ENCODE peak calls at places on chromosomes 12 and 14, in eight cellular contexts. One of them, this sample, is unnamed.

GRCh38 chr12:49583361-49584094 is 15.6 kb upstream of the MCRS1 start:
- DNase-seq in MM.1S: no peak
- DNase-seq in mammary epithelial cell: no peak
- DNase-seq in fibroblast of lung: no peak
- DNase-seq in right lobe of liver: no peak
- DNase-seq in endothelial cell of umbilical vein: no peak
- DNase-seq in A549: no peak
- DNase-seq in heart right ventricle: no peak
- DNase-seq in this sample: no peak

GRCh38 chr12:15540469-15540872 is 218.2 kb downstream of the PTPRO start:
- DNase-seq in heart right ventricle: no peak
- DNase-seq in fibroblast of lung: peak; percentile 82
- DNase-seq in MM.1S: no peak
- DNase-seq in right lobe of liver: no peak
- DNase-seq in endothelial cell of umbilical vein: peak; percentile 70
- DNase-seq in A549: no peak
- DNase-seq in mammary epithelial cell: no peak
- DNase-seq in this sample: no peak

GRCh38 chr14:95531473-95531872 is 3.4 kb upstream of the GLRX5 start:
- DNase-seq in fibroblast of lung: peak; percentile 85
- DNase-seq in MM.1S: no peak
- DNase-seq in A549: no peak
- DNase-seq in mammary epithelial cell: peak; percentile 76
- DNase-seq in right lobe of liver: no peak
- DNase-seq in endothelial cell of umbilical vein: peak; percentile 81
- DNase-seq in heart right ventricle: no peak
- DNase-seq in this sample: no peak

GRCh38 chr12:18753481-18754117 is 15.7 kb downstream of the CAPZA3 start:
- DNase-seq in mammary epithelial cell: no peak
- DNase-seq in A549: no peak
- DNase-seq in heart right ventricle: peak; percentile 38
- DNase-seq in endothelial cell of umbilical vein: no peak
- DNase-seq in fibroblast of lung: peak; percentile 8
- DNase-seq in right lobe of liver: peak; percentile 58
- DNase-seq in MM.1S: no peak
- DNase-seq in this sample: no peak

GRCh38 chr12:122406701-122407154 is 15.7 kb downstream of the CLIP1 start:
- DNase-seq in endothelial cell of umbilical vein: no peak
- DNase-seq in A549: no peak
- DNase-seq in fibroblast of lung: no peak
- DNase-seq in right lobe of liver: no peak
- DNase-seq in MM.1S: no peak
- DNase-seq in mammary epithelial cell: no peak
- DNase-seq in heart right ventricle: no peak
- DNase-seq in this sample: no peak

GRCh38 chr12:133233993-133234564 is 1.6 kb downstream of the ANHX start:
- DNase-seq in fibroblast of lung: no peak
- DNase-seq in endothelial cell of umbilical vein: no peak
- DNase-seq in right lobe of liver: no peak
- DNase-seq in mammary epithelial cell: no peak
- DNase-seq in A549: no peak
- DNase-seq in MM.1S: no peak
- DNase-seq in heart right ventricle: no peak
- DNase-seq in this sample: no peak

GRCh38 chr12:52274521-52274920 is at the start of gene KRT86:
- DNase-seq in heart right ventricle: no peak
- DNase-seq in MM.1S: no peak
- DNase-seq in fibroblast of lung: no peak
- DNase-seq in right lobe of liver: no peak
- DNase-seq in A549: no peak
- DNase-seq in mammary epithelial cell: no peak
- DNase-seq in endothelial cell of umbilical vein: no peak
- DNase-seq in this sample: no peak

GRCh38 chr14:105067140-105067968 is 2.1 kb upstream of the GPR132 start:
- DNase-seq in MM.1S: peak; percentile 18
- DNase-seq in A549: no peak
- DNase-seq in heart right ventricle: no peak
- DNase-seq in endothelial cell of umbilical vein: no peak
- DNase-seq in right lobe of liver: no peak
- DNase-seq in mammary epithelial cell: peak; percentile 37
- DNase-seq in fibroblast of lung: peak; percentile 46
- DNase-seq in this sample: no peak

GRCh38 chr14:22837059-22837749 is 819 bp downstream of the MMP14 start:
- DNase-seq in endothelial cell of umbilical vein: peak; percentile 67
- DNase-seq in right lobe of liver: peak; percentile 61
- DNase-seq in MM.1S: no peak
- DNase-seq in fibroblast of lung: peak; percentile 55
- DNase-seq in heart right ventricle: peak; percentile 81
- DNase-seq in mammary epithelial cell: peak; percentile 36
- DNase-seq in A549: no peak
- DNase-seq in this sample: no peak

GRCh38 chr14:35149239-35149638 is 26.9 kb downstream of the PRORP start:
- DNase-seq in MM.1S: no peak
- DNase-seq in endothelial cell of umbilical vein: no peak
- DNase-seq in A549: no peak
- DNase-seq in heart right ventricle: no peak
- DNase-seq in mammary epithelial cell: no peak
- DNase-seq in fibroblast of lung: no peak
- DNase-seq in right lobe of liver: no peak
- DNase-seq in this sample: no peak

GRCh38 chr12:69334138-69334537 is 14.0 kb upstream of the LYZ start:
- DNase-seq in MM.1S: no peak
- DNase-seq in fibroblast of lung: no peak
- DNase-seq in right lobe of liver: no peak
- DNase-seq in A549: no peak
- DNase-seq in heart right ventricle: no peak
- DNase-seq in mammary epithelial cell: no peak
- DNase-seq in endothelial cell of umbilical vein: no peak
- DNase-seq in this sample: no peak

DNA sequence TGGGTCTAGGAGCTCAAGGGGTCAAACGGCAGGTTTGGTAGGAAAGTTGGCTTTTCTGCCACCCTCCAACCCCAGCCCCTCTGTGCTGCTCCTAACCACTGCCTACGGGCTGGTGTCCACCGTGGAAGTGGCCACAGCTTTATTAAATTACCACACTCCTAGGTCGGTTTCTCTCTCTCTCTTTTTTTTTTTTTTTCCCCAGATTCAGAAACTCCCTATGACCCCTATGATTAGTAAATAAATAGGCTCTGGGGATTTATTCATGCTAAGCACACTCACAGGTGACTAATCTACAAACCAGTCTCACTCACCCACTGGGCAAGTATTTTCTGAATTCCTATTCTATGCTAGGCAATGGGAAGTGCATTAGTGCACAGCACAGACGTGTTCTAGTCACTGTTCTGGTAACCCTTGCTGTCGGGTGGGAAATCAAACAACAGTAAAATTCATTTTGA is 8.7 kb upstream of the DDX47 start:
- DNase-seq in endothelial cell of umbilical vein: peak; percentile 68
- DNase-seq in MM.1S: no peak
- DNase-seq in fibroblast of lung: peak; percentile 96
- DNase-seq in mammary epithelial cell: peak; percentile 97
- DNase-seq in right lobe of liver: no peak
- DNase-seq in A549: peak; percentile 86
- DNase-seq in heart right ventricle: no peak
- DNase-seq in this sample: no peak
- H3K27ac ChIP-seq in endothelial cell of umbilical vein: peak overlapping the region; percentile 95
- H3K27ac ChIP-seq in MM.1S: no peak overlapping the region
- H3K27ac ChIP-seq in fibroblast of lung: peak overlapping the region; percentile 60
- H3K27ac ChIP-seq in mammary epithelial cell: peak overlapping the region; percentile 100
- H3K27ac ChIP-seq in right lobe of liver: no peak overlapping the region
- H3K27ac ChIP-seq in A549: peak overlapping the region; percentile 90
- H3K27ac ChIP-seq in heart right ventricle: no peak overlapping the region
- H3K27ac ChIP-seq in this sample: peak overlapping the region; percentile 50

GRCh38 chr12:10365716-10366433 is 24.0 kb downstream of the KLRK1 start:
- DNase-seq in mammary epithelial cell: peak; percentile 25
- DNase-seq in endothelial cell of umbilical vein: peak; percentile 55
- DNase-seq in A549: no peak
- DNase-seq in right lobe of liver: no peak
- DNase-seq in fibroblast of lung: peak; percentile 58
- DNase-seq in heart right ventricle: no peak
- DNase-seq in MM.1S: no peak
- DNase-seq in this sample: no peak

GRCh38 chr12:10363922-10364838 is 25.7 kb downstream of the KLRK1 start:
- DNase-seq in A549: peak; percentile 28
- DNase-seq in fibroblast of lung: peak; percentile 50
- DNase-seq in right lobe of liver: no peak
- DNase-seq in endothelial cell of umbilical vein: peak; percentile 77
- DNase-seq in mammary epithelial cell: peak; percentile 74
- DNase-seq in MM.1S: peak; percentile 51
- DNase-seq in heart right ventricle: no peak
- DNase-seq in this sample: no peak

GRCh38 chr12:10364839-10365681 is 24.8 kb downstream of the KLRK1 start:
- DNase-seq in fibroblast of lung: peak; percentile 80
- DNase-seq in mammary epithelial cell: peak; percentile 83
- DNase-seq in right lobe of liver: no peak
- DNase-seq in MM.1S: peak; percentile 67
- DNase-seq in heart right ventricle: peak; percentile 76
- DNase-seq in A549: peak; percentile 35
- DNase-seq in endothelial cell of umbilical vein: peak; percentile 82
- DNase-seq in this sample: peak; percentile 60

GRCh38 chr12:10368206-10369171 is 21.4 kb downstream of the KLRK1 start:
- DNase-seq in endothelial cell of umbilical vein: no peak
- DNase-seq in mammary epithelial cell: no peak
- DNase-seq in right lobe of liver: no peak
- DNase-seq in fibroblast of lung: no peak
- DNase-seq in A549: no peak
- DNase-seq in heart right ventricle: no peak
- DNase-seq in MM.1S: no peak
- DNase-seq in this sample: no peak

GRCh38 chr12:10366875-10367274 is 23.0 kb downstream of the KLRK1 start:
- DNase-seq in right lobe of liver: no peak
- DNase-seq in fibroblast of lung: no peak
- DNase-seq in mammary epithelial cell: peak; percentile 23
- DNase-seq in heart right ventricle: no peak
- DNase-seq in A549: no peak
- DNase-seq in endothelial cell of umbilical vein: no peak
- DNase-seq in MM.1S: no peak
- DNase-seq in this sample: no peak
- TF ChIP-seq CTCF in right lobe of liver: no peak
- TF ChIP-seq CTCF in fibroblast of lung: peak; percentile 46
- TF ChIP-seq CTCF in mammary epithelial cell: peak; percentile 63
- TF ChIP-seq CTCF in heart right ventricle: no peak
- TF ChIP-seq CTCF in A549: peak; percentile 72
- TF ChIP-seq CTCF in endothelial cell of umbilical vein: no peak
- TF ChIP-seq CTCF in MM.1S: no peak
- TF ChIP-seq CTCF in this sample: no peak

DNA sequence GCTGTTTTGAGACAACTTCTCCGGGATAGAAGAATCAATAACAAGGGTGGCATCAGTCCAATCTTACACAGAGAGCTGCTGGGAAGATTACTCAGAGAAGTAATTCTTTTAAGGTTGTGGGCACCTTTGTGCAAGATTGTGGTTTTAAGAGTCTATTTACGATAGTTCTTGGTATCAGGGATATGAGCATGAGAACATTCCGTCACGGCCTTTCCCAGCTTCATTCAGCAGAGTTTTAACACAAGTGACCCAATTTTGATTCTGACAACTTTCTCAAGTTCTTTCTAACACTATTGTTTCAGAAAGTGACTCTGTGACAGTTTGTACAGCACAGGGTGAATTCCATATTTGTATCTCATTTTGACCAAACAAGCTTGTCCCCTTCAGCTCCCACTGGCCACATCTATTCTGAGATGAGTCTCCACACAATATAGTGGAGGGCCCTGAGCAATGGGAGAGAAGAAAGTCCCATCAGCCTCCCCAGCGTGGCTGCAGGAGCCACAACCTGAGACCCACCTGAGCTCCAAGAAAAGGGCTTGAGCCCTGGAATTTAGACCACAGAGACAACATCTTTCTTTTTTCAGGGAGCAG is 869.2 kb downstream of the TMEM121 start:
- DNase-seq in heart right ventricle: no peak
- DNase-seq in right lobe of liver: no peak
- DNase-seq in MM.1S: no peak
- DNase-seq in mammary epithelial cell: no peak
- DNase-seq in A549: no peak
- DNase-seq in endothelial cell of umbilical vein: no peak
- DNase-seq in fibroblast of lung: no peak
- DNase-seq in this sample: no peak
- H3K4me3 ChIP-seq in heart right ventricle: no peak overlapping the region
- H3K4me3 ChIP-seq in right lobe of liver: no peak overlapping the region
- H3K4me3 ChIP-seq in MM.1S: no peak overlapping the region
- H3K4me3 ChIP-seq in mammary epithelial cell: no peak overlapping the region
- H3K4me3 ChIP-seq in A549: no peak overlapping the region
- H3K4me3 ChIP-seq in endothelial cell of umbilical vein: no peak overlapping the region
- H3K4me3 ChIP-seq in fibroblast of lung: no peak overlapping the region
- H3K4me3 ChIP-seq in this sample: no peak overlapping the region

GRCh38 chr14:100345711-100346110 is 22.6 kb downstream of the SLC25A47 start:
- DNase-seq in A549: no peak
- DNase-seq in heart right ventricle: no peak
- DNase-seq in mammary epithelial cell: no peak
- DNase-seq in endothelial cell of umbilical vein: no peak
- DNase-seq in MM.1S: no peak
- DNase-seq in fibroblast of lung: no peak
- DNase-seq in right lobe of liver: no peak
- DNase-seq in this sample: no peak

GRCh38 chr14:100348253-100348729 is 25.2 kb downstream of the SLC25A47 start:
- DNase-seq in MM.1S: no peak
- DNase-seq in endothelial cell of umbilical vein: no peak
- DNase-seq in heart right ventricle: no peak
- DNase-seq in A549: no peak
- DNase-seq in right lobe of liver: no peak
- DNase-seq in fibroblast of lung: no peak
- DNase-seq in mammary epithelial cell: no peak
- DNase-seq in this sample: no peak

GRCh38 chr14:100346306-100347091 is 23.4 kb downstream of the SLC25A47 start:
- DNase-seq in A549: no peak
- DNase-seq in MM.1S: no peak
- DNase-seq in heart right ventricle: no peak
- DNase-seq in fibroblast of lung: no peak
- DNase-seq in right lobe of liver: no peak
- DNase-seq in mammary epithelial cell: no peak
- DNase-seq in endothelial cell of umbilical vein: no peak
- DNase-seq in this sample: no peak

GRCh38 chr14:100348779-100349708 is 25.9 kb downstream of the SLC25A47 start:
- DNase-seq in right lobe of liver: no peak
- DNase-seq in MM.1S: no peak
- DNase-seq in A549: no peak
- DNase-seq in fibroblast of lung: no peak
- DNase-seq in heart right ventricle: no peak
- DNase-seq in endothelial cell of umbilical vein: no peak
- DNase-seq in mammary epithelial cell: no peak
- DNase-seq in this sample: no peak

DNA sequence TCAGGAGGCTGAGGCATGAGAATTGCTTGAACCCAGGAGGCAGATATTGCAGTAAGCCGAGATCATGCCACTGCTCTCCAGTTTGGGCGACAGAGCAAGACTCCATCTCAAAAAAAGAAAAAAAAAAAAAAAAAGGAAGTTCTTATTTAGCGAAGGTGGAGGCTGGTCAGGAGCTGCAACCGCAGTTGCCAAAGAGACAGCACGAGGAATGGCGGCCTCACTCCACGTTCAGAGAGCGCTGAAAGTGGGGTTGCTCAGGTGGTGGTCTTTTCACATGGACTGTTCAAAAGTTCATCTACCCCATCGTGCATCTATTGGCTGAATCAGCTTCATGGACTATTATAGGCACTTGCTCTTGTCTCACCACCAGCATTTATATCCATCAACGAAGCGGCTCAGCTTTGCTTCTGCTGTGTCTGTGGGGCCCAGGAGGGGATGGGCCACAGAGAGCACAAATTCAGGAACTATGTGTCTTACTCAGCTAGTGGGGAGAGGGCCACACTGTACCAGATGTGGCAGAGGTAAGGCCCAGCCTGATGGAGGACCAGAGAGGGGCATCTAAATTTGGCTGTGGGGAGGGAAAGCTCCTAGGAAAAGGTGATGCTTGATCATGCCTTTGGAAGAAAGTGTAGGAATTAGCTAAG is 27.3 kb downstream of the SLC25A47 start:
- DNase-seq in endothelial cell of umbilical vein: no peak
- DNase-seq in right lobe of liver: no peak
- DNase-seq in mammary epithelial cell: no peak
- DNase-seq in A549: no peak
- DNase-seq in heart right ventricle: no peak
- DNase-seq in MM.1S: no peak
- DNase-seq in fibroblast of lung: no peak
- DNase-seq in this sample: no peak
- H3K27ac ChIP-seq in endothelial cell of umbilical vein: no peak overlapping the region
- H3K27ac ChIP-seq in right lobe of liver: no peak overlapping the region
- H3K27ac ChIP-seq in mammary epithelial cell: no peak overlapping the region
- H3K27ac ChIP-seq in A549: no peak overlapping the region
- H3K27ac ChIP-seq in heart right ventricle: no peak overlapping the region
- H3K27ac ChIP-seq in MM.1S: no peak overlapping the region
- H3K27ac ChIP-seq in fibroblast of lung: no peak overlapping the region
- H3K27ac ChIP-seq in this sample: no peak overlapping the region

This sample was measured in breast epithelium.